ENCODE peak calls at places on chromosomes 11 and 22, in seven cellular contexts. Q is tibial nerve, L is hepatocyte, N is GM23248, O is right lobe of liver, B is right cardiac atrium, T is A549. H is an unnamed sample.

GRCh38 chr11:66467034-66467659 is 442 bp downstream of the PELI3 start:
- DNase-seq in T (peak), B (peak), Q (no peak), O (no peak), L (peak), N (peak), H (no peak)

GRCh38 chr22:47160781-47161520 is 398.5 kb downstream of the TBC1D22A start:
- DNase-seq in O (no peak), B (no peak), T (no peak), N (no peak), Q (no peak), L (no peak), H (no peak)

GRCh38 chr11:35166369-35167360 is 27.7 kb downstream of the CD44 start:
- DNase-seq in O (no peak), B (peak), N (peak), Q (no peak), T (peak), L (no peak), H (no peak)

GRCh38 chr11:87405843-87406242 is 368.1 kb downstream of the TMEM135 start:
- DNase-seq in T (no peak), L (no peak), O (no peak), B (peak), N (peak), Q (no peak), H (no peak)

GRCh38 chr11:108775324-108775723 is 110.5 kb downstream of the DDX10 start:
- DNase-seq in L (no peak), O (no peak), B (no peak), T (no peak), Q (no peak), N (no peak), H (no peak)

GRCh38 chr11:108511851-108512474 is 13.8 kb upstream of the POGLUT3 start:
- DNase-seq in B (no peak), N (peak), Q (no peak), O (no peak), T (no peak), L (peak), H (no peak)

GRCh38 chr11:3642071-3642951 is 519 bp upstream of the ART5 start:
- DNase-seq in O (peak), Q (peak), L (peak), T (peak), N (peak), B (peak), H (peak)

GRCh38 chr22:50102946-50103345 is 13.1 kb downstream of the MOV10L1 start:
- DNase-seq in B (no peak), Q (no peak), O (peak), L (no peak), N (peak), T (peak), H (no peak)

GRCh38 chr11:41479179-41479578 is 19.7 kb upstream of the LRRC4C start:
- DNase-seq in T (no peak), O (no peak), Q (no peak), B (no peak), N (no peak), L (no peak), H (no peak)

GRCh38 chr11:124880958-124881357 is 15.7 kb downstream of the ROBO3 start:
- DNase-seq in N (no peak), Q (no peak), B (no peak), L (no peak), O (no peak), T (no peak), H (no peak)

GRCh38 chr11:833114-833791 is 501 bp downstream of the CD151 start:
- DNase-seq in L (peak), N (peak), O (peak), T (no peak), Q (no peak), B (peak), H (peak)

GRCh38 chr22:31055322-31056159 is 25.6 kb upstream of the SMTN start:
- DNase-seq in L (peak), N (peak), O (peak), B (peak), Q (peak), T (peak), H (no peak)

GRCh38 chr22:50507421-50507990 is at the start of gene LMF2:
- DNase-seq in T (peak), L (no peak), B (peak), Q (peak), N (peak), O (peak), H (peak)

GRCh38 chr22:49629586-49630447 is 197.9 kb downstream of the BRD1 start:
- DNase-seq in L (peak), O (no peak), N (no peak), B (no peak), Q (no peak), T (no peak), H (no peak)

GRCh38 chr11:95091663-95092062 is 2.0 kb downstream of the ENDOD1 start:
- DNase-seq in L (no peak), B (no peak), N (no peak), T (no peak), O (no peak), Q (no peak), H (no peak)

GRCh38 chr11:103631841-103632240 is 404.6 kb upstream of the DDI1 start:
- DNase-seq in N (peak), O (no peak), B (no peak), L (no peak), Q (no peak), T (no peak), H (no peak)

GRCh38 chr11:95897731-95898130 is 26.2 kb downstream of the MTMR2 start:
- DNase-seq in Q (no peak), O (no peak), B (no peak), L (no peak), T (no peak), N (peak), H (no peak)

GRCh38 chr11:120801801-120802689 is 221.9 kb upstream of the TBCEL start:
- DNase-seq in N (peak), Q (peak), L (peak), T (peak), O (peak), B (peak), H (peak)

GRCh38 chr11:79049627-79050238 is 391.1 kb downstream of the TENM4 start:
- DNase-seq in N (no peak), O (peak), T (no peak), B (no peak), Q (no peak), L (peak), H (no peak)

GRCh38 chr11:22581354-22581753 is 44.3 kb downstream of the FANCF start:
- DNase-seq in Q (no peak), L (no peak), T (no peak), O (no peak), N (no peak), B (no peak), H (no peak)

GRCh38 chr11:24233041-24233440 is 263.8 kb upstream of the LUZP2 start:
- DNase-seq in L (no peak), N (no peak), B (no peak), O (no peak), T (no peak), Q (no peak), H (no peak)

GRCh38 chr11:31240340-31240904 is 129.1 kb downstream of the DCDC1 start:
- DNase-seq in N (peak), Q (peak), L (peak), T (peak), O (no peak), B (no peak), H (no peak)

GRCh38 chr11:57277845-57278720 is 41.0 kb upstream of the APLNR start:
- DNase-seq in O (peak), B (peak), N (peak), L (peak), Q (peak), T (peak), H (peak)

GRCh38 chr11:10492084-10492483 is 37.0 kb downstream of the AMPD3 start:
- DNase-seq in B (no peak), N (no peak), T (no peak), O (no peak), L (no peak), Q (no peak), H (no peak)

GRCh38 chr11:107999759-108000455 is 8.8 kb upstream of the CUL5 start:
- DNase-seq in N (peak), Q (no peak), B (no peak), T (peak), O (no peak), L (peak), H (peak)

GRCh38 chr22:37482244-37482643 is 3.9 kb downstream of the MFNG start:
- DNase-seq in L (no peak), O (no peak), Q (no peak), B (no peak), T (no peak), N (no peak), H (no peak)

GRCh38 chr22:30247561-30247960 is 1.0 kb upstream of the LIF start:
- DNase-seq in Q (no peak), O (no peak), L (no peak), T (no peak), B (no peak), N (no peak), H (no peak)

GRCh38 chr11:12439615-12440014 is 62.2 kb downstream of the PARVA start:
- DNase-seq in B (no peak), N (no peak), Q (no peak), T (no peak), L (no peak), O (no peak), H (no peak)

GRCh38 chr11:12436266-12436665 is 58.9 kb downstream of the PARVA start:
- DNase-seq in Q (no peak), O (no peak), N (no peak), B (no peak), T (no peak), L (no peak), H (no peak)

GRCh38 chr11:12444601-12445000 is 67.2 kb downstream of the PARVA start:
- DNase-seq in B (no peak), O (no peak), T (no peak), Q (no peak), N (no peak), L (no peak), H (no peak)

GRCh38 chr11:12441081-12441801 is 63.9 kb downstream of the PARVA start:
- DNase-seq in T (no peak), L (no peak), O (no peak), N (peak), B (no peak), Q (no peak), H (no peak)

DNA sequence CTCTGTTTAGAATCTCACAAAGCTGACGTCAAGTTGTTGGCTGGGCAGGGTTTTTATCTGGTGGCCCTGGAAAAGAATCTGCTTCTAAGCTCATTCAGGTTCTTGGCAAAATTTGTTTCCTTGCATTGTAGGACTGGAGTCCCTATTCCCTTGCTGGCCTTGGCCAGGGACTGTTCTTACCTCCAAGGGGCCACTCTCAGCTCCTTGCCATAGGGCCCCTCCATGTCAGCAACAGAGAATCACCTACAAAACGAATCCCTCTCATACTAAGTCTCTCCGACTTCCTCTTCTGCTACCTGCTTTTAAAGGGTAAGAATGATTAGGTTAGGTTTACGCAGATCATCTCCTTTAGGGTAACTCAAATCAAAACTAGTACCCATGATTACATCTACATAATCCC is 63.2 kb downstream of the PARVA start:
- DNase-seq in Q (no peak), L (no peak), N (no peak), O (no peak), B (no peak), T (no peak), H (no peak)
- H3K27ac ChIP-seq in Q (no peak), L (peak), N (no peak), O (no peak), B (no peak), T (no peak), H (no peak)

DNA sequence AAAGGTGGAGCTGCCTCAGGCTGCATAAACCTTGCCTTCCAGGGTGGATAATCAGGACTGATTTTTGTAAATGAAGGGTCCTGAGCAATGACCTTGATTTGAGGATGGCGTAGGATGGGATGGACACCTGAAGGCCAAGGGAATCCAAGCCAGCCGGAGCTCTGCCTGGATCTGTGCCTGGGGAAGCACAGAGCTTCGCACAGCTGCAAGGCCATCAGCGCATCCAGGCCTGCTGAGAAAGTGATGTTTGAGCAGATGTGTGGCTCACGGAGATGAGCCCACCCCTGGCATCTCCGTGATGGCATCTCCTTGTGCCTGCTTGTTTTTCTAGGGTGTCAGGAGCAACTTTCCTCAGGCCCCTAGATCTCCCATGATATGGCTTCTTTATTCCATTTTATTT is 23.3 kb downstream of the FAM83F start:
- DNase-seq in T (no peak), B (no peak), N (no peak), Q (no peak), L (no peak), O (no peak), H (no peak)
- H3K27ac ChIP-seq in T (no peak), B (no peak), N (no peak), Q (no peak), L (no peak), O (no peak), H (no peak)

DNA sequence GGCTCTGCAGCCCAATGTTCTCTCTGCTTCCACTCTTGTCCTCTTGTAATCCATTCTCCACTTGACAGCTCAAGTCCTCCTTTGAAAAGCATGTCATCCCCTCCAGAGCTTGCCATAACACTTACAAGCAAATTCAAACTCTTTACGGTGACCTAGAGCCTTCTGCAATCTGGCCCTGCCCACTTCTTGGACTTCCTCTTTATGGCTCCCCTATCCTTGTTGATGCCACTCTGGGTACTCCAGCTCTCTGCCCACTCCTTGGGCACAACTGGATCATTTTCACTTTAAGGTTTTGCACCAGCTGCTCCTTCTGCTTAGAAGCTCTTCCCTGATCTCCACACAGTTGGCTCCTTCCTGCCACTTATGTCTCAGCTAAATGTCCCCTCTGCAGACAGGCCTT is 217.9 kb downstream of the DSCAML1 start:
- DNase-seq in L (no peak), B (no peak), O (no peak), N (no peak), T (no peak), Q (no peak), H (no peak)
- H3K27ac ChIP-seq in L (no peak), B (no peak), O (no peak), N (no peak), T (no peak), Q (no peak), H (no peak)

GRCh38 chr11:130782361-130783221 is 133.7 kb downstream of the SNX19 start:
- DNase-seq in B (peak), Q (peak), N (peak), L (no peak), T (no peak), O (no peak), H (no peak)
- H3K27ac ChIP-seq in B (peak), Q (peak), N (peak), L (peak), T (no peak), O (no peak), H (no peak)

GRCh38 chr22:28031383-28031922 is 112.4 kb upstream of the PITPNB start:
- DNase-seq in T (no peak), N (no peak), O (no peak), L (no peak), B (no peak), Q (no peak), H (no peak)

GRCh38 chr22:28030442-28030841 is 111.4 kb upstream of the PITPNB start:
- DNase-seq in Q (no peak), O (no peak), N (no peak), T (no peak), B (no peak), L (no peak), H (no peak)

GRCh38 chr22:28029962-28030361 is 110.9 kb upstream of the PITPNB start:
- DNase-seq in N (no peak), L (no peak), Q (no peak), O (no peak), B (no peak), T (no peak), H (no peak)

GRCh38 chr22:28027453-28028448 is 108.7 kb upstream of the PITPNB start:
- DNase-seq in T (no peak), Q (peak), O (no peak), B (peak), N (no peak), L (no peak), H (no peak)

DNA sequence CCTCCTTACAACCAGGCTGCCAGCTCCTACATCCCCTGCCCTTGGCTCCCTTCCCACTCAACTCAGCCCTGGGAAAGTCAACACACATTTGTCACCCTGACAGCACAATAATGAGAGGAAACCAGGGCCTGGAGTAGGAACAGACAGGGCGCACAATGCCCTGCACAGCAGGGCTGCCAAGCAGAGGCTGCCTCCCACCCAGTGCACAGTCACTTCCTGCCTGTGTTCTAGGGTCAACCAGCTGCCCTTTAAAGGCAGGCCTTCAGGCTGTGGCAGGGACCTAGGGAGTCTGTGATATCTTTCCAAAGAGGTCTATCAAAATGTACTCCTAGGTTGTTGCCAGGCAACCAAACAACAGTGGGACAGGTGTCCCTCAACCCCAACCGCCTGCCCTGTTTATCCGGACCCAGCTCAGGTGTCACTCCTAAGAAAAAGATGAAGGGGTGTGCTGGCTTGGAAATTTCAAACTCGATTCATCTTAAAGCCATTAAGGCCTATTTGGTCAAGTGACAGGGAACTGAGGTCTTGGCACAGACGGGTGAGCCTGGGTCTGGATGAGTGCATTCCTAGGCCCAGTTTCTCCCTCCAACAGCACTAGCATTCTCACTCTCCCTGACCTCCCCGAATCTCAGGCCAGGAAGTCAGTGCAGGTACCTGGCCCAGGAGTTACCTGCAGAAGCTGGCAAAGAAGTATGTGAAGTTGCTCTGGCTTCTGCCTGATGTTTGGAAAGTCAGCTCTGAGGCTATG is 110.3 kb upstream of the PITPNB start:
- DNase-seq in L (no peak), T (no peak), B (peak), O (peak), Q (no peak), N (peak), H (no peak)
- H3K27ac ChIP-seq in L (no peak), T (no peak), B (peak), O (no peak), Q (no peak), N (no peak), H (no peak)

GRCh38 chr11:61510178-61510979 is 1.8 kb downstream of the LRRC10B start:
- DNase-seq in T (no peak), B (no peak), L (no peak), N (no peak), O (no peak), Q (no peak), H (no peak)

GRCh38 chr11:61509058-61510029 is 795 bp downstream of the LRRC10B start:
- DNase-seq in N (peak), L (peak), Q (no peak), O (peak), T (peak), B (peak), H (peak)

GRCh38 chr11:61507012-61507768 is 1.4 kb upstream of the LRRC10B start:
- DNase-seq in L (no peak), N (no peak), Q (no peak), B (no peak), O (no peak), T (no peak), H (no peak)

GRCh38 chr11:61505640-61506155 is 2.9 kb upstream of the LRRC10B start:
- DNase-seq in Q (no peak), B (no peak), L (no peak), N (peak), O (no peak), T (no peak), H (no peak)

GRCh38 chr11:61507962-61508824 is at the start of gene LRRC10B:
- DNase-seq in N (peak), Q (no peak), T (no peak), L (peak), O (no peak), B (no peak), H (no peak)
- H3K27ac ChIP-seq in N (no peak), Q (no peak), T (no peak), L (no peak), O (no peak), B (no peak), H (no peak)

DNA sequence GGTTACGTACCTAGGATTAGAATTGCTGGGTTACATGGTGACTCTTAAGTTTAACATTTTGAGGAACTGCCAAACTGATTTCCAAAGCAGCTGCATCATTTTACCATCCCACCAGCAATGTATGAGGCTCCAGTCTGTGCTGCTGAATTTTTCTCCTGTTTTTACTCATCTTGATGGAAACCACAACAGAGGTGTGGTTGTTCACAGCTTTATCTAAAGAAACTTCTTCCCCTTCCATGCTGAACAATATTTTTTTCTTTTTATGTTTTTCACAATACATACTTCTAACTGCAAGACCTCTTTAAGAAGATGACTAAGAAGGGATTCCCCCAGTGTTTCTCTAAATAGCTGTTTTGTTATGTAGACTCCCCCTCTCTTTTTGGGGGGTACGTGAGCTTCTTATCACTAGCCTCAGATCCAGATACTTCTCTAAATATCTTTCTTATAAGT is 24.0 kb downstream of the TCP11L1 start:
- DNase-seq in T (no peak), Q (no peak), O (no peak), B (no peak), N (peak), L (no peak), H (no peak)
- H3K27ac ChIP-seq in T (peak), Q (no peak), O (no peak), B (no peak), N (peak), L (peak), H (no peak)

GRCh38 chr11:117146521-117146920 is 2.4 kb downstream of the PAFAH1B2 start:
- DNase-seq in L (no peak), B (no peak), N (peak), Q (no peak), T (no peak), O (no peak), H (no peak)

GRCh38 chr11:117143871-117144476 is at the start of gene PAFAH1B2:
- DNase-seq in O (peak), B (peak), Q (peak), N (peak), L (peak), T (peak), H (peak)

GRCh38 chr11:117143390-117143789 is 697 bp upstream of the PAFAH1B2 start:
- DNase-seq in Q (no peak), L (peak), T (peak), N (peak), B (peak), O (peak), H (no peak)

GRCh38 chr11:117144477-117145392 is 648 bp downstream of the PAFAH1B2 start:
- DNase-seq in L (peak), Q (peak), T (peak), N (peak), O (peak), B (peak), H (peak)

GRCh38 chr11:117145393-117145761 is 1.3 kb downstream of the PAFAH1B2 start:
- DNase-seq in L (peak), O (no peak), Q (no peak), T (peak), B (no peak), N (peak), H (no peak)
- H3K27ac ChIP-seq in L (peak), O (peak), Q (peak), T (peak), B (peak), N (peak), H (no peak)

H was measured in CD4-positive, alpha-beta T cell.